ENCODE peak calls at places on chromosomes 6 and 20, in six cellular contexts. Q is MM.1S, P is neural crest cell, Y is PC-3, D is body of pancreas, U is HFF-Myc. X is an unnamed sample.

GRCh38 chr6:26175428-26176181 is 88.4 kb downstream of the HFE start:
- DNase-seq in Q (peak), P (peak), Y (peak), D (no peak), U (peak), X (no peak)

GRCh38 chr6:73873081-73873480 is 177.1 kb downstream of the CD109 start:
- DNase-seq in Q (no peak), P (no peak), Y (no peak), D (no peak), U (no peak), X (no peak)

GRCh38 chr6:147867827-147868226 is 359.3 kb downstream of the SAMD5 start:
- DNase-seq in Q (no peak), P (no peak), Y (no peak), D (no peak), U (no peak), X (no peak)

GRCh38 chr20:63029358-63030121 is 22.8 kb upstream of the BHLHE23 start:
- DNase-seq in Q (no peak), P (no peak), Y (peak), D (no peak), U (no peak), X (no peak)

GRCh38 chr20:46000571-46001145 is 8.1 kb upstream of the MMP9 start:
- DNase-seq in Q (no peak), P (no peak), Y (no peak), D (no peak), U (no peak), X (no peak)

GRCh38 chr6:67880939-67881705 is 754.0 kb upstream of the ADGRB3 start:
- DNase-seq in Q (no peak), P (no peak), Y (peak), D (no peak), U (no peak), X (no peak)

GRCh38 chr20:50292324-50293243 is 102.0 kb downstream of the CEBPB start:
- DNase-seq in Q (no peak), P (no peak), Y (peak), D (peak), U (peak), X (no peak)

GRCh38 chr6:95431637-95432228 is 145.6 kb upstream of the MANEA start:
- DNase-seq in Q (peak), P (peak), Y (peak), D (peak), U (peak), X (peak)

GRCh38 chr6:157596886-157597285 is 215.9 kb downstream of the ZDHHC14 start:
- DNase-seq in Q (no peak), P (no peak), Y (no peak), D (no peak), U (no peak), X (no peak)

GRCh38 chr20:4009305-4009704 is 6.1 kb downstream of the RNF24 start:
- DNase-seq in Q (no peak), P (no peak), Y (no peak), D (no peak), U (no peak), X (no peak)

GRCh38 chr6:73471686-73472290 is 10.3 kb downstream of the MTO1 start:
- DNase-seq in Q (peak), P (no peak), Y (no peak), D (no peak), U (no peak), X (no peak)

GRCh38 chr6:122845916-122846632 is 57.0 kb downstream of the SMPDL3A start:
- DNase-seq in Q (no peak), P (no peak), Y (no peak), D (no peak), U (peak), X (no peak)

GRCh38 chr20:44707259-44707580 is 7.9 kb upstream of the CCN5 start:
- DNase-seq in Q (no peak), P (no peak), Y (no peak), D (no peak), U (no peak), X (no peak)
- TF ChIP-seq CTCF in Q (no peak), P (no peak), Y (no peak), D (no peak), U (no peak), X (no peak)

DNA sequence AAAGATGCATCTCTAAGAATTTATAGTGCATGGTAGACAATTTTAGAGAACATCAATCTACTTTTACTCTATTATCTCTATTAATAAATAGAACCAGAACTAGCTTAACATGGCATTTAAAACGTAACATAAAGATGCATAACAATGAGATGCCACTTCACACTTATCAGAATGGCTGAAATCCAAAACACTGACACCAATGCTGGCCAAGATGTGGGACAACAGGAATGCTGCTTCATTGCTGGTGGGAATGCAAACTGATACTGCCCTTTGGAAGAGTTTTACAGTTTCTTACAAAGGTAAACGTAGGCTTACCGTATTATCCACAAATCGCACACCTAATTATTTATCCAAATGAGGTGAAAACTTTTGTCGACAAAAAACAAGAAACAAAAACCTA is 95.2 kb downstream of the SESN1 start:
- DNase-seq in Q (no peak), P (no peak), Y (no peak), D (no peak), U (no peak), X (no peak)
- TF ChIP-seq CTCF in Q (no peak), P (no peak), Y (no peak), D (no peak), U (no peak), X (no peak)

DNA sequence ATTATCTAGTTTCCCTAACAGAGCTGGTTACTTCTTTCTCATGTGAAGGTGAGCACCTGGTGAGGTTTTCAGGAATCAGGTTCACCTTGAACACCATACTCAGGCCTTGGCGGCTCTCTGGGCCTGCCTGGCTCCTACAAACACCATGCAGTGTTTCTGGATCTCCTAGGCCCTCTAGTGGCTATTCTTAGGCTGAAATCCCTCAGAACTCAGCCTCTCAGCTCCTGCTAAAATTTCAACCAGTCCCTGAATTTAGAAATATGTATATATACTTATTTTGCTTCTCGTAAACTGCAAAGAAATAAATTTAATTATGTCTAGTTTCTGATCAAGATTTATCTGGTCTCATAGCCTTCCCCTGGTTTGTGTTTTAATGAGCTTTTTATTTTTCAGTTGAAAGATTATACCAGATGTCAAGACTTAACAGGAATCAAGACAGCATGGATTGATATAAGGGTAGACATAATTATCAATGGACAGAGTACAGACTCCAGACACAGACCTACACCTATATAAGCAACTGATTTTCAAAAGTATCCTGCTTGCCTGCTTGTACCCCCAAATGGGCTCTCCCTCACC is 55.9 kb downstream of the ANKEF1 start:
- DNase-seq in Q (peak), P (peak), Y (peak), D (peak), U (no peak), X (no peak)
- TF ChIP-seq CTCF in Q (peak), P (peak), Y (peak), D (peak), U (peak), X (peak)

GRCh38 chr20:22908437-22908836 is 126.7 kb upstream of the SSTR4 start:
- DNase-seq in Q (no peak), P (no peak), Y (no peak), D (no peak), U (no peak), X (no peak)
- TF ChIP-seq CTCF in Q (no peak), P (no peak), Y (no peak), D (no peak), U (no peak), X (no peak)

GRCh38 chr6:27755768-27756167 is 156.4 kb downstream of the OR2B2 start:
- DNase-seq in Q (no peak), P (no peak), Y (no peak), D (no peak), U (no peak), X (no peak)
- TF ChIP-seq CTCF in Q (no peak), P (no peak), Y (no peak), D (no peak), U (no peak), X (no peak)

DNA sequence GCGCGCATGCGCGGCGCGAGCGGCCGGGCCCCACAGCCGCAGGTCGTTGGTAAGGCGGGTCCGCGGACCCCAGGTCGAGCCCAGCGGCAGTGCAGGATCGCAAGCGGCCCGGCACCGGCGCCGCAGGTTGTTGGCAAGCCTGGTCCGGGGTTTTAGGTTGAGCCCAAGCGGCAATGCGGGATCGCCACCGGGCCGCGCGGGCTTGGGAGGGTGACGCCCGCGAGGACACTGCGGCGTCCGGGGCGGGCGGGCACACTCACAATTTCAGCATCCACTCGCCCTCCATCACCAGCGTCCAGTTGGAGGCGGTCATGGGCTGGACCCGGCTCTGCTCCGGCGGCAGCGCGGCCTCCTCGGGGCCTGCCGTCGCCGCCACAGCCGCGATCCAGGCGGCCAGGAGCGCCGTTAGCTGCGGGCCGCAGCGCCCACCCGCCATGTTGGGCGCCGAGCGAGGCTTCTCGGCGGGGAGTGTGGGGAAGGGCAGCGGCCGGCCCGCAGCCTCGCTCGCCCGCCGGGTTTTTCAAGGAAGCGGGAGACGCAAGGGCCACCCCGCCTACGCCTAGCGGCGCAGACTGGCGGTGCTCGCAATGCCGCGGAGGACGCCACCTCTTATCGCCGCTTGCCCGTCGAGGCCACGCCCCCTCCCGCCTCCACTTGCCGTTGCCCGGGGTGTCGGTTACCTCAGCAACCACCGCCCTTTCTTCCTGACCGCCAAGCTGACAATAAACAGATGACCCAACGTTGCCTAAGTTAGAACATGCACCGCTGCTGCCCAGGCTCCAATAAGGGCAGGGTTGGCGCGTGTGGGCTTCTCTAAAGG is at the start of gene TMX4:
- DNase-seq in Q (peak), P (peak), Y (peak), D (peak), U (peak), X (peak)
- TF ChIP-seq CTCF in Q (peak), P (peak), Y (peak), D (peak), U (peak), X (no peak)